ENCODE peak calls at places on chromosome 10, in six cellular contexts. Q is PC-3, G is brain microvascular endothelial cell, Z is Caco-2, S is small intestine, P is keratinocyte. R is an unnamed sample.

GRCh38 chr10:61031341-61031740 is 87.4 kb upstream of the RHOBTB1 start:
- DNase-seq in P (no peak), S (no peak), Z (no peak), Q (no peak), G (no peak), R (no peak)

GRCh38 chr10:4256971-4257370 is 472.0 kb upstream of the KLF6 start:
- DNase-seq in Z (no peak), G (no peak), P (no peak), Q (no peak), S (no peak), R (no peak)

GRCh38 chr10:43574035-43574892 is at the start of gene ZNF239:
- DNase-seq in P (peak), G (peak), S (peak), Z (peak), Q (peak), R (peak)

GRCh38 chr10:5951167-5951711 is 26.1 kb downstream of the IL15RA start:
- DNase-seq in Q (peak), P (peak), S (peak), Z (no peak), G (no peak), R (peak)

GRCh38 chr10:63986536-63986935 is 465.3 kb downstream of the REEP3 start:
- DNase-seq in Q (no peak), S (no peak), P (no peak), G (no peak), Z (no peak), R (no peak)

GRCh38 chr10:24894728-24895127 is 57.7 kb downstream of the PRTFDC1 start:
- DNase-seq in Q (no peak), Z (no peak), G (no peak), P (no peak), S (no peak), R (no peak)

GRCh38 chr10:13665516-13666262 is 78.9 kb downstream of the PRPF18 start:
- DNase-seq in G (no peak), P (no peak), S (no peak), Q (no peak), Z (no peak), R (no peak)

GRCh38 chr10:75959209-75959608 is 527.8 kb downstream of the LRMDA start:
- DNase-seq in G (peak), P (peak), S (no peak), Q (peak), Z (no peak), R (no peak)

GRCh38 chr10:94983555-94983954 is 45.1 kb downstream of the CYP2C9 start:
- DNase-seq in Z (no peak), Q (no peak), G (no peak), S (no peak), P (no peak), R (no peak)

GRCh38 chr10:27100800-27101347 is 580 bp upstream of the ANKRD26 start:
- DNase-seq in Z (no peak), G (no peak), S (no peak), P (no peak), Q (no peak), R (no peak)

GRCh38 chr10:113126506-113127192 is 176.6 kb downstream of the TCF7L2 start:
- DNase-seq in G (peak), Q (peak), S (peak), P (no peak), Z (no peak), R (peak)

GRCh38 chr10:19628767-19629443 is 187.3 kb upstream of the PLXDC2 start:
- DNase-seq in Z (no peak), G (no peak), Q (no peak), P (no peak), S (no peak), R (no peak)

GRCh38 chr10:47299989-47300931 is at the start of gene GDF10:
- DNase-seq in Z (no peak), G (no peak), P (no peak), Q (no peak), S (peak), R (no peak)

GRCh38 chr10:60666221-60666620 is 112.1 kb upstream of the CDK1 start:
- DNase-seq in Q (peak), P (no peak), Z (no peak), G (no peak), S (no peak), R (peak)

GRCh38 chr10:48627984-48628609 is 23.2 kb upstream of the ARHGAP22 start:
- DNase-seq in Z (no peak), S (no peak), G (no peak), P (no peak), Q (no peak), R (peak)

GRCh38 chr10:19819419-19820033 is 3.3 kb downstream of the PLXDC2 start:
- DNase-seq in S (peak), Q (peak), Z (no peak), G (peak), P (no peak), R (no peak)

GRCh38 chr10:110274072-110274627 is 30.6 kb downstream of the SMNDC1 start:
- DNase-seq in G (no peak), P (no peak), Q (no peak), Z (no peak), S (no peak), R (no peak)

GRCh38 chr10:103458720-103459119 is at the start of gene CALHM1:
- DNase-seq in S (no peak), G (no peak), Z (peak), P (no peak), Q (no peak), R (no peak)

GRCh38 chr10:132938472-132939329 is 3.7 kb downstream of the CFAP46 start:
- DNase-seq in Z (peak), P (no peak), Q (peak), G (peak), S (no peak), R (no peak)

GRCh38 chr10:12563489-12563888 is 214.1 kb downstream of the CAMK1D start:
- DNase-seq in G (no peak), P (no peak), Z (no peak), Q (no peak), S (no peak), R (no peak)

GRCh38 chr10:101050206-101051069 is 11.4 kb upstream of the KAZALD1 start:
- DNase-seq in Q (peak), S (peak), P (no peak), Z (no peak), G (peak), R (peak)

GRCh38 chr10:112585052-112585451 is 138.0 kb downstream of the VTI1A start:
- DNase-seq in Z (no peak), G (peak), P (no peak), S (no peak), Q (peak), R (no peak)

GRCh38 chr10:29811751-29812427 is 177.1 kb upstream of the SVIL start:
- DNase-seq in S (no peak), G (peak), Q (peak), P (no peak), Z (no peak), R (no peak)

GRCh38 chr10:92123031-92123450 is 167.8 kb downstream of the CPEB3 start:
- DNase-seq in Z (peak), Q (peak), G (no peak), S (no peak), P (no peak), R (peak)

GRCh38 chr10:22620140-22620857 is 94.1 kb downstream of the PIP4K2A start:
- DNase-seq in G (peak), Z (no peak), Q (peak), S (no peak), P (peak), R (peak)

GRCh38 chr10:93496322-93497041 is at the start of gene CEP55:
- DNase-seq in P (no peak), Z (peak), Q (peak), G (peak), S (peak), R (peak)

GRCh38 chr10:113581092-113581491 is 28.2 kb downstream of the HABP2 start:
- DNase-seq in Z (no peak), Q (no peak), S (no peak), P (no peak), G (no peak), R (no peak)

GRCh38 chr10:51425431-51425830 is 274.0 kb downstream of the CSTF2T start:
- DNase-seq in P (no peak), Z (no peak), G (no peak), Q (no peak), S (no peak), R (no peak)

GRCh38 chr10:110802090-110802489 is 69.6 kb upstream of the PDCD4 start:
- DNase-seq in P (no peak), G (no peak), S (no peak), Z (no peak), Q (no peak), R (no peak)

GRCh38 chr10:121926157-121926556 is 1.7 kb downstream of the ATE1 start:
- DNase-seq in Q (no peak), P (no peak), S (no peak), Z (no peak), G (no peak), R (no peak)
- H3K4me3 ChIP-seq in Q (peak), P (peak), S (no peak), Z (peak), G (no peak), R (no peak)

GRCh38 chr10:11548763-11549089 is 62.7 kb downstream of the USP6NL start:
- DNase-seq in G (no peak), Q (no peak), S (no peak), Z (no peak), P (no peak), R (no peak)

GRCh38 chr10:11553773-11554381 is 57.6 kb downstream of the USP6NL start:
- DNase-seq in G (no peak), S (no peak), Z (no peak), P (no peak), Q (no peak), R (no peak)

GRCh38 chr10:11551104-11551503 is 60.3 kb downstream of the USP6NL start:
- DNase-seq in G (no peak), Z (no peak), P (no peak), S (no peak), Q (no peak), R (no peak)

GRCh38 chr10:11555556-11555955 is 55.9 kb downstream of the USP6NL start:
- DNase-seq in Z (no peak), Q (no peak), P (no peak), S (no peak), G (no peak), R (no peak)

DNA sequence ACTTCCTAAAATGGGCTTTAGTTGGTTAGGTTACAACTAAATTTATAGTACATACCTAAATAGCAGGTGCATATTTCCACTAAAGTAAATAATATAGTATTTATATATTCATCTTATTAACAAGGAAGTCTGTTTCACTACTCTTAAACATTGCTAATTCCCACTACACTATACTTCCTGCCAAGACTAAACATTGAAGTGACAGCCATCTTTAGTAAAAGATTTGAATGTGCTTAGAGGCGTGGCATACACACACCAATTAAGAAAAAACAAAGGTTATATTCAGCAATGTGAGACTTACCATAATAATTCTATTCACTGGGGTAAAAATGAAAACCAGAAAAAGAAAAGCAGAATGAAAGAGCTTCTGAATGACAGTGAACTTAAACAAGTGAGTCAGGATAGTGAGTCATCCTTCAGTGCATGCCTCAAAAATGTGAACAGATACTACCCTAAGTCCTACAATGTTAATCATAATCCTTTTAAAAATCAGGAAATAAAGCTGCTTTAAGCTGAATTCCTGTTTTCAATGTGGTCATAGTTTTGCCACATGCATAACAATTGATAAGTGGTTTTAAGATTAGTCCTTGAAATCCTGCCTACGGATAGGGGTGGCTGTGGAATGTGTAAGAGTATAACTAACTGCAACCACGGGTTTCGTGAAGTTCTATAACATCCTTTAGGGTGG is 59.4 kb downstream of the USP6NL start:
- DNase-seq in G (peak), P (peak), Z (no peak), S (peak), Q (peak), R (no peak)
- H3K4me3 ChIP-seq in G (no peak), P (peak), Z (no peak), S (no peak), Q (peak), R (no peak)

GRCh38 chr10:123150986-123151738 is 3.0 kb upstream of the BUB3 start:
- DNase-seq in P (no peak), S (peak), Q (no peak), Z (peak), G (no peak), R (no peak)

GRCh38 chr10:123150229-123150985 is 2.5 kb downstream of the HMX2 start:
- DNase-seq in Z (peak), Q (no peak), P (no peak), S (no peak), G (no peak), R (no peak)

GRCh38 chr10:123149162-123149567 is 1.2 kb downstream of the HMX2 start:
- DNase-seq in S (no peak), G (no peak), P (no peak), Q (no peak), Z (no peak), R (no peak)

GRCh38 chr10:123148414-123149161 is 652 bp downstream of the HMX2 start:
- DNase-seq in P (no peak), Z (no peak), G (no peak), Q (no peak), S (no peak), R (no peak)

GRCh38 chr10:123149568-123150228 is 1.8 kb downstream of the HMX2 start:
- DNase-seq in Z (no peak), P (no peak), Q (no peak), G (no peak), S (peak), R (no peak)
- H3K4me3 ChIP-seq in Z (no peak), P (peak), Q (no peak), G (peak), S (no peak), R (peak)

GRCh38 chr10:70515035-70515702 is 36.6 kb downstream of the PALD1 start:
- DNase-seq in S (no peak), Q (no peak), Z (no peak), P (no peak), G (no peak), R (no peak)

GRCh38 chr10:70510904-70511303 is 32.3 kb downstream of the PALD1 start:
- DNase-seq in P (no peak), Q (no peak), Z (no peak), G (no peak), S (no peak), R (no peak)

GRCh38 chr10:70512149-70512611 is 33.6 kb downstream of the PALD1 start:
- DNase-seq in P (no peak), G (no peak), Z (no peak), S (no peak), Q (no peak), R (no peak)

GRCh38 chr10:70514591-70514990 is 36.0 kb downstream of the PALD1 start:
- DNase-seq in G (no peak), Z (no peak), Q (no peak), P (no peak), S (no peak), R (no peak)

DNA sequence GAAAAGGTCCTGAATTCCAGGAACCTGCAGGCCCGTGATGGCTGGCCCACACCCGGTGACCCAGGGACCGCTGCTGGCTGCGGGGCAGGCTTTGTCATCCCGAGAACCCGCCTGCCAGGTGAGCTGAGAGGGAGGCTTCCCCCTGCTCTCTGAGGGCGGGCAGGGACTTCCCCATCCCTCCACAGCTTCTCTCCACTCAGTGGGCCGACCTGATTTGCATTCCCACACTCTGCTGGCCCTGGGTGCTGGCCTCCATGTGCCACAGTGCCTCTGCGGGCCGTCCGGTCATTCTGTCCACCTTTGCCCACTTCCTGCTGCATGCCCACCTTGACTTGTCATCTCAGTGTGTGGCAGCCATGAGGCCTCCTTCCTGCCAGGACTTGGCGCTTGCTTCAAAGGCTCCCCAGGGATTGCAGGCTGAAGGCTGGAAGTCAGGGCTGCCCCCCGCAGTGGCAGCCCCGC is 35.3 kb downstream of the PALD1 start:
- DNase-seq in G (no peak), S (no peak), Q (no peak), Z (no peak), P (no peak), R (no peak)
- H3K4me3 ChIP-seq in G (no peak), S (no peak), Q (no peak), Z (no peak), P (no peak), R (no peak)